ENCODE peak calls at places on chromosomes 2 and 18, in nine cellular contexts. I, G, P, E, Q, D, C, V and A are unnamed samples.

GRCh38 chr2:44257781-44258180 is 17.5 kb upstream of the SLC3A1 start:
- DNase-seq in Q (no peak), P (no peak), I (no peak), G (no peak), D (no peak), C (no peak), V (no peak), E (no peak), A (peak; percentile 25)

GRCh38 chr2:171595896-171596295 is 73.6 kb downstream of the CYBRD1 start:
- DNase-seq in G (peak; percentile 95), D (no peak), P (no peak), C (peak; percentile 96), V (no peak), I (no peak), E (no peak), Q (no peak), A (peak; percentile 92)

GRCh38 chr18:68215931-68216330 is 499.0 kb downstream of the TMX3 start:
- DNase-seq in V (no peak), C (peak; percentile 28), P (no peak), D (no peak), E (no peak), I (no peak), Q (no peak), G (peak; percentile 45), A (peak; percentile 33)

GRCh38 chr2:8575810-8576423 is 105.9 kb upstream of the ID2 start:
- DNase-seq in Q (no peak), P (peak; percentile 23), E (no peak), I (no peak), V (no peak), C (no peak), G (no peak), D (no peak), A (no peak)

GRCh38 chr18:24934231-24934932 is 417.6 kb downstream of the ZNF521 start:
- DNase-seq in G (no peak), E (no peak), C (no peak), Q (no peak), I (no peak), V (no peak), D (no peak), P (no peak), A (no peak)

GRCh38 chr2:146312899-146313298 is 1531.9 kb upstream of the ACVR2A start:
- DNase-seq in V (no peak), P (peak; percentile 57), D (no peak), I (no peak), E (no peak), Q (no peak), G (peak; percentile 48), C (peak; percentile 44), A (peak; percentile 46)

GRCh38 chr2:226611944-226612318 is 187.7 kb downstream of the IRS1 start:
- DNase-seq in D (no peak), Q (no peak), E (no peak), G (peak; percentile 79), I (no peak), C (peak; percentile 61), V (no peak), P (no peak), A (peak; percentile 37)

GRCh38 chr18:30674619-30675018 is 367.9 kb downstream of the DSC3 start:
- DNase-seq in D (no peak), V (no peak), G (no peak), E (no peak), P (no peak), C (no peak), I (no peak), Q (no peak), A (no peak)

GRCh38 chr18:28960146-28960545 is 783.2 kb upstream of the CDH2 start:
- DNase-seq in E (no peak), V (no peak), Q (no peak), C (peak; percentile 71), I (no peak), P (no peak), G (peak; percentile 60), D (no peak), A (peak; percentile 8)

GRCh38 chr2:239305771-239306170 is 95.0 kb downstream of the HDAC4 start:
- DNase-seq in V (no peak), C (no peak), P (no peak), D (no peak), Q (no peak), E (no peak), I (no peak), G (no peak), A (no peak)

GRCh38 chr2:10273215-10274175 is 29.2 kb upstream of the HPCAL1 start:
- DNase-seq in P (no peak), G (no peak), E (no peak), I (no peak), V (no peak), C (no peak), D (no peak), Q (no peak), A (no peak)